ENCODE peak calls at places on chromosomes 16 and 17, in six cellular contexts. W, K, A, D, H and R are unnamed samples.

GRCh38 chr17:50583636-50584035 is 23.1 kb downstream of the CACNA1G start:
- DNase-seq in K (no peak), D (no peak), H (no peak), W (no peak), A (no peak), R (no peak)

GRCh38 chr17:45431531-45432404 is 902 bp downstream of the ARHGAP27 start:
- DNase-seq in A (peak), K (peak), D (peak), H (peak), W (peak), R (peak)

GRCh38 chr16:82011199-82011641 is at the start of gene SDR42E1:
- DNase-seq in K (no peak), A (peak), W (peak), D (no peak), H (peak), R (no peak)

GRCh38 chr17:43779145-43780125 is 658 bp upstream of the DUSP3 start:
- DNase-seq in D (peak), K (peak), W (no peak), A (no peak), H (no peak), R (no peak)

GRCh38 chr16:27995378-27995777 is 68.1 kb downstream of the GSG1L start:
- DNase-seq in H (no peak), D (no peak), K (no peak), A (no peak), W (no peak), R (no peak)

GRCh38 chr17:7714721-7715594 is 2.6 kb upstream of the DNAH2 start:
- DNase-seq in H (no peak), D (no peak), W (no peak), K (no peak), A (no peak), R (no peak)

GRCh38 chr17:79163071-79163470 is 88.4 kb downstream of the ENGASE start:
- DNase-seq in D (no peak), K (no peak), H (no peak), W (no peak), A (no peak), R (no peak)

GRCh38 chr17:81043725-81044427 is 8.9 kb downstream of the BAIAP2 start:
- DNase-seq in K (no peak), H (no peak), W (no peak), A (peak), D (no peak), R (no peak)